ENCODE peak calls at places on chromosome 3, in seven cellular contexts. One of them, this sample, is unnamed. For H3K9me3 and H3K4me1, the result is how much of the 10 kb centered on the place peaks cover.

GRCh38 chr3:152879130-152879789 is 44.3 kb downstream of the P2RY1 start:
- DNase-seq in esophagus squamous epithelium: no peak
- DNase-seq in endodermal cell: no peak
- DNase-seq in fibroblast of lung: no peak
- DNase-seq in PC-9: no peak
- DNase-seq in pancreas: no peak
- DNase-seq in neural progenitor cell: no peak
- DNase-seq in this sample: no peak

GRCh38 chr3:133437391-133438093 is 37.7 kb downstream of the BFSP2 start:
- DNase-seq in neural progenitor cell: no peak
- DNase-seq in fibroblast of lung: peak
- DNase-seq in pancreas: no peak
- DNase-seq in endodermal cell: no peak
- DNase-seq in esophagus squamous epithelium: no peak
- DNase-seq in PC-9: no peak
- DNase-seq in this sample: no peak

GRCh38 chr3:17158941-17159682 is 274.4 kb downstream of the PLCL2 start:
- DNase-seq in esophagus squamous epithelium: no peak
- DNase-seq in endodermal cell: no peak
- DNase-seq in pancreas: no peak
- DNase-seq in fibroblast of lung: peak
- DNase-seq in PC-9: no peak
- DNase-seq in neural progenitor cell: no peak
- DNase-seq in this sample: no peak

GRCh38 chr3:149506540-149506939 is 32.0 kb downstream of the TM4SF4 start:
- DNase-seq in esophagus squamous epithelium: no peak
- DNase-seq in neural progenitor cell: no peak
- DNase-seq in pancreas: no peak
- DNase-seq in fibroblast of lung: peak
- DNase-seq in endodermal cell: no peak
- DNase-seq in PC-9: no peak
- DNase-seq in this sample: no peak

GRCh38 chr3:52845691-52846426 is 11.0 kb upstream of the MUSTN1 start:
- DNase-seq in endodermal cell: peak
- DNase-seq in esophagus squamous epithelium: no peak
- DNase-seq in fibroblast of lung: no peak
- DNase-seq in neural progenitor cell: peak
- DNase-seq in PC-9: no peak
- DNase-seq in pancreas: no peak
- DNase-seq in this sample: no peak

GRCh38 chr3:139218046-139218445 is 125.8 kb upstream of the MRPS22 start:
- DNase-seq in pancreas: no peak
- DNase-seq in endodermal cell: no peak
- DNase-seq in neural progenitor cell: no peak
- DNase-seq in fibroblast of lung: peak
- DNase-seq in PC-9: no peak
- DNase-seq in esophagus squamous epithelium: no peak
- DNase-seq in this sample: no peak

GRCh38 chr3:81476652-81477051 is 284.8 kb downstream of the GBE1 start:
- DNase-seq in endodermal cell: no peak
- DNase-seq in pancreas: no peak
- DNase-seq in fibroblast of lung: no peak
- DNase-seq in PC-9: no peak
- DNase-seq in esophagus squamous epithelium: no peak
- DNase-seq in neural progenitor cell: no peak
- DNase-seq in this sample: no peak

GRCh38 chr3:159245871-159246270 is 444.0 kb downstream of the MFSD1 start:
- DNase-seq in pancreas: no peak
- DNase-seq in fibroblast of lung: peak
- DNase-seq in endodermal cell: no peak
- DNase-seq in PC-9: no peak
- DNase-seq in esophagus squamous epithelium: no peak
- DNase-seq in neural progenitor cell: no peak
- DNase-seq in this sample: no peak

GRCh38 chr3:82145742-82146141 is 384.3 kb upstream of the GBE1 start:
- DNase-seq in PC-9: no peak
- DNase-seq in fibroblast of lung: no peak
- DNase-seq in endodermal cell: no peak
- DNase-seq in pancreas: no peak
- DNase-seq in esophagus squamous epithelium: no peak
- DNase-seq in neural progenitor cell: no peak
- DNase-seq in this sample: no peak

GRCh38 chr3:168865022-168865551 is 769.4 kb upstream of the GOLIM4 start:
- DNase-seq in esophagus squamous epithelium: no peak
- DNase-seq in pancreas: no peak
- DNase-seq in PC-9: no peak
- DNase-seq in neural progenitor cell: peak
- DNase-seq in endodermal cell: no peak
- DNase-seq in fibroblast of lung: no peak
- DNase-seq in this sample: peak

GRCh38 chr3:31589228-31589627 is 56.5 kb downstream of the STT3B start:
- DNase-seq in pancreas: no peak
- DNase-seq in neural progenitor cell: no peak
- DNase-seq in PC-9: no peak
- DNase-seq in endodermal cell: no peak
- DNase-seq in fibroblast of lung: no peak
- DNase-seq in esophagus squamous epithelium: no peak
- DNase-seq in this sample: no peak

GRCh38 chr3:31596176-31596575 is 63.5 kb downstream of the STT3B start:
- DNase-seq in endodermal cell: no peak
- DNase-seq in esophagus squamous epithelium: no peak
- DNase-seq in neural progenitor cell: no peak
- DNase-seq in PC-9: no peak
- DNase-seq in fibroblast of lung: no peak
- DNase-seq in pancreas: no peak
- DNase-seq in this sample: no peak

GRCh38 chr3:31590650-31591049 is 57.9 kb downstream of the STT3B start:
- DNase-seq in esophagus squamous epithelium: no peak
- DNase-seq in PC-9: no peak
- DNase-seq in neural progenitor cell: no peak
- DNase-seq in pancreas: no peak
- DNase-seq in endodermal cell: no peak
- DNase-seq in fibroblast of lung: no peak
- DNase-seq in this sample: no peak

GRCh38 chr3:31592764-31593163 is 60.0 kb downstream of the STT3B start:
- DNase-seq in neural progenitor cell: no peak
- DNase-seq in PC-9: no peak
- DNase-seq in fibroblast of lung: no peak
- DNase-seq in pancreas: no peak
- DNase-seq in endodermal cell: no peak
- DNase-seq in esophagus squamous epithelium: no peak
- DNase-seq in this sample: no peak
- H3K9me3 ChIP-seq in neural progenitor cell: under half
- H3K9me3 ChIP-seq in PC-9: under half
- H3K9me3 ChIP-seq in fibroblast of lung: under half
- H3K9me3 ChIP-seq in pancreas: under half
- H3K9me3 ChIP-seq in endodermal cell: under half
- H3K9me3 ChIP-seq in esophagus squamous epithelium: under half
- H3K9me3 ChIP-seq in this sample: under half

DNA sequence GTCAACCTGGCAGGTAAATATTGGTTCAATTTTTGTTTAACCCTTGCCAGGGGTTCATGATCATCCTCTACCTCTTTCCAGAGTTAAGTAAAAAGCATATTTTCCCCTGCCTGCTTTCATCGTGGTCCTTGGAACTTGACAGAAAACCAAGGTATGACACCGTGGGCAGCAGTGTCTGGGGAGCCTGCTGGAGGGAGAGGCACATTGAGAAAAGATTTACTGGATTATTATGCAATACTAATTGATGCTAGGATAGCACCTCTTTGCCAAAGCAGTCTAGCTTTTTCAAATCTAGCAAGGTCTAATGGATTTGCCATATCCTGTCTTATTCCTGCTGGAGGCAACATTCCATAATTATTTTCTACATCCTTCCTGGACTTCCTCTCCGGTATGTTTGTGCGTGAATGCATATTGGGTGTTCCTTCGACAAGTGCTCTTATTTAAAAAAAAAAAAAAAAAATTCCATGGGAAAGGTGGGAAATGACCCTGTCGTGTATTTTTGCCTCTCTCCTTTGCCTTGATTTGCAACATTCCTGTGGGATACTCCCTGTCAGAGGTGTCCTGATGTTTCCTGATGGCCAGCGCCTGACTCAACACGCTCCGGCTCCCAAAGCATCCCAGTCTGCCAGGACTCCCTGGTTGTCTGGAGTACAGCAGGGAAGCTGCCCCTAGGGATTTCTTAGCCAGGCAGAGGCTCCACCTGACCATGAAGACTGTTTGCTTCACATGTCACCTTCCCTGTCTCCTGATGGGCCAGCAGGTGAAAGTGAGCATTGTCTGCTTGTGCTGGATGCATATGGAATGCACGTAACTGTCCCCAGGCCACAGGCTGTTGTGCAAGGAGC is 6.3 kb downstream of the BHLHE40 start:
- DNase-seq in endodermal cell: peak
- DNase-seq in fibroblast of lung: peak
- DNase-seq in pancreas: peak
- DNase-seq in neural progenitor cell: peak
- DNase-seq in esophagus squamous epithelium: no peak
- DNase-seq in PC-9: peak
- DNase-seq in this sample: no peak
- H3K4me1 ChIP-seq in endodermal cell: under half
- H3K4me1 ChIP-seq in fibroblast of lung: under half
- H3K4me1 ChIP-seq in pancreas: half or more
- H3K4me1 ChIP-seq in neural progenitor cell: under half
- H3K4me1 ChIP-seq in esophagus squamous epithelium: under half
- H3K4me1 ChIP-seq in PC-9: under half
- H3K4me1 ChIP-seq in this sample: under half

GRCh38 chr3:1448443-1448842 is 355.6 kb downstream of the CNTN6 start:
- DNase-seq in pancreas: no peak
- DNase-seq in PC-9: no peak
- DNase-seq in endodermal cell: no peak
- DNase-seq in esophagus squamous epithelium: no peak
- DNase-seq in fibroblast of lung: no peak
- DNase-seq in neural progenitor cell: no peak
- DNase-seq in this sample: no peak
- H3K9me3 ChIP-seq in pancreas: under half
- H3K9me3 ChIP-seq in PC-9: under half
- H3K9me3 ChIP-seq in endodermal cell: under half
- H3K9me3 ChIP-seq in esophagus squamous epithelium: under half
- H3K9me3 ChIP-seq in fibroblast of lung: under half
- H3K9me3 ChIP-seq in neural progenitor cell: under half
- H3K9me3 ChIP-seq in this sample: under half

GRCh38 chr3:56769125-56769709 is 32.5 kb downstream of the ARHGEF3 start:
- DNase-seq in pancreas: no peak
- DNase-seq in endodermal cell: no peak
- DNase-seq in fibroblast of lung: no peak
- DNase-seq in esophagus squamous epithelium: no peak
- DNase-seq in PC-9: no peak
- DNase-seq in neural progenitor cell: peak
- DNase-seq in this sample: no peak
- H3K4me1 ChIP-seq in pancreas: under half
- H3K4me1 ChIP-seq in endodermal cell: under half
- H3K4me1 ChIP-seq in fibroblast of lung: under half
- H3K4me1 ChIP-seq in esophagus squamous epithelium: under half
- H3K4me1 ChIP-seq in PC-9: under half
- H3K4me1 ChIP-seq in neural progenitor cell: under half
- H3K4me1 ChIP-seq in this sample: under half

DNA sequence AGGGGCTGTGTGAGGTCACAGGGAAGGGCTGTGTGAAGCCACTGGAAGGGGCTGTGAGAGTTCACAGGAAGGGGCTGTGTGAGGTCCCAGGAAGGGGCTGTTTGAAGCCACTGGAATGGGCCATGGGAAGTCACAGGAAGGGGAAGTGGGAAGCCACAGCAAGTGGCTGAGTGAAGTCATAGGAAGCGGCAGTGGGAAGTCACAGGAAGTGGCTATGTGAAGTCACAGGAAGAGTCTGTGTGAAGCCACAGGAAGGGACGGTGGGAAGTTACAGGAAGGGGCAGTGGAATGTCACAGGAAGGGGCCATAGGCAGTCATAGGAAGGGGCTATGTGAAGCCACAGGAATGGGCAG is 37.4 kb downstream of the GASK1A start:
- DNase-seq in pancreas: no peak
- DNase-seq in PC-9: no peak
- DNase-seq in esophagus squamous epithelium: no peak
- DNase-seq in endodermal cell: peak
- DNase-seq in fibroblast of lung: no peak
- DNase-seq in neural progenitor cell: no peak
- DNase-seq in this sample: no peak
- H3K9me3 ChIP-seq in pancreas: under half
- H3K9me3 ChIP-seq in PC-9: under half
- H3K9me3 ChIP-seq in esophagus squamous epithelium: under half
- H3K9me3 ChIP-seq in endodermal cell: under half
- H3K9me3 ChIP-seq in fibroblast of lung: under half
- H3K9me3 ChIP-seq in neural progenitor cell: under half
- H3K9me3 ChIP-seq in this sample: under half

GRCh38 chr3:84968701-84969235 is 10.0 kb downstream of the CADM2 start:
- DNase-seq in endodermal cell: no peak
- DNase-seq in fibroblast of lung: no peak
- DNase-seq in pancreas: no peak
- DNase-seq in esophagus squamous epithelium: no peak
- DNase-seq in PC-9: no peak
- DNase-seq in neural progenitor cell: no peak
- DNase-seq in this sample: no peak

GRCh38 chr3:84962460-84962859 is 3.7 kb downstream of the CADM2 start:
- DNase-seq in esophagus squamous epithelium: no peak
- DNase-seq in pancreas: no peak
- DNase-seq in fibroblast of lung: no peak
- DNase-seq in endodermal cell: no peak
- DNase-seq in PC-9: no peak
- DNase-seq in neural progenitor cell: no peak
- DNase-seq in this sample: peak

GRCh38 chr3:84965141-84965540 is 6.4 kb downstream of the CADM2 start:
- DNase-seq in PC-9: no peak
- DNase-seq in pancreas: no peak
- DNase-seq in endodermal cell: peak
- DNase-seq in neural progenitor cell: peak
- DNase-seq in esophagus squamous epithelium: no peak
- DNase-seq in fibroblast of lung: peak
- DNase-seq in this sample: peak

GRCh38 chr3:84963137-84963536 is 4.3 kb downstream of the CADM2 start:
- DNase-seq in neural progenitor cell: peak
- DNase-seq in PC-9: no peak
- DNase-seq in fibroblast of lung: no peak
- DNase-seq in esophagus squamous epithelium: no peak
- DNase-seq in endodermal cell: no peak
- DNase-seq in pancreas: no peak
- DNase-seq in this sample: no peak

DNA sequence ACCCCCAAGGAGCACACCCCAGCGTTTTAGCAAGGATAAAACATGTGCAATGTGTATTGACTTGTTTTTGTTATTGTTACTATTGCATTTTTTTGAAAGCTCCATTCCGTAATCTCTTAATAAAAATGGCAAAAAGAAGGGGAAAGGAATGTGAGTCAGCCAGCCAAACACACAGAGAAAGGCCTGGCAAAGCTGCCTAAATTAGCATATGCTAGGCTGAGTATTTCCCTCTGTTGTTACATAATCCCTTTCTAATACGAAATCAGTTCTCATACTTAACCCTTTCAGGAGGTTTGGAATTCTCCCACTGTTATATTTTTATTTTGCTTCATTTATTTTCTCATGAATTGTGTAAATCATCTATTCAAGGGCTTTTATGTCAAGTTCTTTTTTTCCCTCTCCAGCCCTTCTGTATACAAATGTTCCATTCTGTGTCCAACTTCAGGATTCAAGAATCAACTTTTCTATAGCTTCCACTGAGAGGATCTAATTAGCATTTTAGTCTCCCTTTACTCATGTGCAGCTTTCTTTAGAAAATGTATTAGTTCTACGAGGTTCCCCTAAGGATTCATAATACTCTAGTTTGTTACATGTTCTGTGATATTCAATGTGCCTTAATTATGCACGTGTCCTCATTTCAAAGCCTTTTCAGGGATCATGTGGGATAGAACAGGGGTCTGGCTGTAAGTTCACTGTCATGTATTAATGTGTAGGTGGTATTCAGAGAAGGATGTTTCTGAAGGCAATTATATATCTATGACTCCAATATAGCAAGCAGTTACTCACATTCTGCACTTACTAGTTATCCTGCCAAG is 9.2 kb downstream of the CADM2 start:
- DNase-seq in esophagus squamous epithelium: no peak
- DNase-seq in neural progenitor cell: peak
- DNase-seq in pancreas: no peak
- DNase-seq in fibroblast of lung: peak
- DNase-seq in endodermal cell: peak
- DNase-seq in PC-9: no peak
- DNase-seq in this sample: peak
- H3K4me1 ChIP-seq in esophagus squamous epithelium: under half
- H3K4me1 ChIP-seq in neural progenitor cell: half or more
- H3K4me1 ChIP-seq in pancreas: under half
- H3K4me1 ChIP-seq in fibroblast of lung: under half
- H3K4me1 ChIP-seq in endodermal cell: under half
- H3K4me1 ChIP-seq in PC-9: under half
- H3K4me1 ChIP-seq in this sample: half or more